ENCODE peak calls at places on chromosomes 13 and 19, in seven cellular contexts. One of them, this sample, is unnamed.

GRCh38 chr19:49165865-49166301 is 8.3 kb downstream of the TRPM4 start:
- DNase-seq in retinal pigment epithelial cell: no peak
- DNase-seq in lower lobe of right lung: no peak
- DNase-seq in cardiac fibroblast: no peak
- DNase-seq in fibroblast of lung: no peak
- DNase-seq in lung: no peak
- DNase-seq in uterus: no peak
- DNase-seq in this sample: no peak

GRCh38 chr19:16920816-16921529 is 32.2 kb downstream of the F2RL3 start:
- DNase-seq in fibroblast of lung: peak; percentile 90
- DNase-seq in retinal pigment epithelial cell: peak; percentile 47
- DNase-seq in cardiac fibroblast: peak; percentile 95
- DNase-seq in lower lobe of right lung: no peak
- DNase-seq in uterus: no peak
- DNase-seq in lung: no peak
- DNase-seq in this sample: no peak

GRCh38 chr19:48194041-48194871 is 23.8 kb downstream of the ZSWIM9 start:
- DNase-seq in uterus: no peak
- DNase-seq in retinal pigment epithelial cell: no peak
- DNase-seq in fibroblast of lung: no peak
- DNase-seq in cardiac fibroblast: peak; percentile 27
- DNase-seq in lower lobe of right lung: no peak
- DNase-seq in lung: no peak
- DNase-seq in this sample: no peak

GRCh38 chr19:46082728-46083050 is 41.8 kb downstream of the IGFL3 start:
- DNase-seq in fibroblast of lung: peak; percentile 85
- DNase-seq in lower lobe of right lung: no peak
- DNase-seq in cardiac fibroblast: peak; percentile 73
- DNase-seq in lung: no peak
- DNase-seq in retinal pigment epithelial cell: no peak
- DNase-seq in uterus: no peak
- DNase-seq in this sample: no peak

GRCh38 chr19:10420444-10421239 is at the start of gene PDE4A:
- DNase-seq in uterus: no peak
- DNase-seq in lower lobe of right lung: no peak
- DNase-seq in fibroblast of lung: peak; percentile 50
- DNase-seq in lung: no peak
- DNase-seq in retinal pigment epithelial cell: no peak
- DNase-seq in cardiac fibroblast: peak; percentile 45
- DNase-seq in this sample: peak; percentile 81

GRCh38 chr19:19032420-19033175 is 719 bp downstream of the SUGP2 start:
- DNase-seq in fibroblast of lung: peak; percentile 95
- DNase-seq in cardiac fibroblast: peak; percentile 95
- DNase-seq in lung: peak; percentile 95
- DNase-seq in lower lobe of right lung: peak; percentile 89
- DNase-seq in uterus: peak; percentile 78
- DNase-seq in retinal pigment epithelial cell: peak; percentile 78
- DNase-seq in this sample: peak; percentile 73

GRCh38 chr19:58182577-58182988 is 278 bp upstream of the ZNF274 start:
- DNase-seq in lung: no peak
- DNase-seq in lower lobe of right lung: no peak
- DNase-seq in uterus: no peak
- DNase-seq in cardiac fibroblast: no peak
- DNase-seq in retinal pigment epithelial cell: no peak
- DNase-seq in fibroblast of lung: no peak
- DNase-seq in this sample: no peak

GRCh38 chr19:11027381-11027780 is 61.9 kb upstream of the LDLR start:
- DNase-seq in uterus: no peak
- DNase-seq in retinal pigment epithelial cell: no peak
- DNase-seq in fibroblast of lung: no peak
- DNase-seq in lower lobe of right lung: no peak
- DNase-seq in cardiac fibroblast: no peak
- DNase-seq in lung: no peak
- DNase-seq in this sample: no peak

GRCh38 chr19:15107056-15108010 is at the start of gene SYDE1:
- DNase-seq in uterus: peak; percentile 59
- DNase-seq in lung: no peak
- DNase-seq in retinal pigment epithelial cell: no peak
- DNase-seq in fibroblast of lung: peak; percentile 68
- DNase-seq in lower lobe of right lung: no peak
- DNase-seq in cardiac fibroblast: peak; percentile 73
- DNase-seq in this sample: no peak

GRCh38 chr19:55116232-55117062 is 990 bp downstream of the PPP1R12C start:
- DNase-seq in retinal pigment epithelial cell: no peak
- DNase-seq in fibroblast of lung: peak; percentile 60
- DNase-seq in cardiac fibroblast: peak; percentile 67
- DNase-seq in uterus: peak; percentile 73
- DNase-seq in lower lobe of right lung: peak; percentile 76
- DNase-seq in lung: peak; percentile 62
- DNase-seq in this sample: peak; percentile 50

GRCh38 chr19:42132030-42132628 is at the start of gene POU2F2:
- DNase-seq in cardiac fibroblast: no peak
- DNase-seq in lower lobe of right lung: peak; percentile 60
- DNase-seq in fibroblast of lung: no peak
- DNase-seq in retinal pigment epithelial cell: no peak
- DNase-seq in lung: peak; percentile 30
- DNase-seq in uterus: no peak
- DNase-seq in this sample: peak; percentile 80

GRCh38 chr19:7469654-7470285 is 19.1 kb downstream of the PEX11G start:
- DNase-seq in retinal pigment epithelial cell: no peak
- DNase-seq in uterus: no peak
- DNase-seq in fibroblast of lung: no peak
- DNase-seq in cardiac fibroblast: no peak
- DNase-seq in lung: no peak
- DNase-seq in lower lobe of right lung: no peak
- DNase-seq in this sample: no peak

GRCh38 chr19:36418287-36419001 is at the start of gene ZFP82:
- DNase-seq in fibroblast of lung: peak; percentile 81
- DNase-seq in uterus: peak; percentile 65
- DNase-seq in retinal pigment epithelial cell: peak; percentile 42
- DNase-seq in cardiac fibroblast: peak; percentile 85
- DNase-seq in lung: peak; percentile 70
- DNase-seq in lower lobe of right lung: peak; percentile 83
- DNase-seq in this sample: peak; percentile 93

GRCh38 chr19:797528-798414 is 519 bp downstream of the PTBP1 start:
- DNase-seq in uterus: peak; percentile 86
- DNase-seq in fibroblast of lung: peak; percentile 85
- DNase-seq in retinal pigment epithelial cell: no peak
- DNase-seq in lung: peak; percentile 88
- DNase-seq in lower lobe of right lung: peak; percentile 93
- DNase-seq in cardiac fibroblast: peak; percentile 90
- DNase-seq in this sample: peak; percentile 93

GRCh38 chr19:51549533-51550324 is 18.3 kb upstream of the SIGLEC6 start:
- DNase-seq in uterus: no peak
- DNase-seq in cardiac fibroblast: no peak
- DNase-seq in lung: peak; percentile 10
- DNase-seq in lower lobe of right lung: no peak
- DNase-seq in retinal pigment epithelial cell: no peak
- DNase-seq in fibroblast of lung: no peak
- DNase-seq in this sample: no peak

GRCh38 chr13:43864921-43865320 is 14.6 kb downstream of the CCDC122 start:
- DNase-seq in retinal pigment epithelial cell: no peak
- DNase-seq in uterus: no peak
- DNase-seq in cardiac fibroblast: no peak
- DNase-seq in lung: no peak
- DNase-seq in fibroblast of lung: no peak
- DNase-seq in lower lobe of right lung: no peak
- DNase-seq in this sample: no peak

GRCh38 chr19:41871573-41872383 is 5.3 kb upstream of the CD79A start:
- DNase-seq in uterus: no peak
- DNase-seq in lung: no peak
- DNase-seq in fibroblast of lung: no peak
- DNase-seq in lower lobe of right lung: peak; percentile 62
- DNase-seq in retinal pigment epithelial cell: no peak
- DNase-seq in cardiac fibroblast: no peak
- DNase-seq in this sample: peak; percentile 81

GRCh38 chr13:107250626-107251025 is 682.7 kb upstream of the ARGLU1 start:
- DNase-seq in fibroblast of lung: peak; percentile 13
- DNase-seq in cardiac fibroblast: no peak
- DNase-seq in retinal pigment epithelial cell: no peak
- DNase-seq in lower lobe of right lung: no peak
- DNase-seq in lung: no peak
- DNase-seq in uterus: no peak
- DNase-seq in this sample: no peak

GRCh38 chr13:30004204-30004603 is 153.8 kb upstream of the UBL3 start:
- DNase-seq in cardiac fibroblast: peak; percentile 17
- DNase-seq in lower lobe of right lung: no peak
- DNase-seq in retinal pigment epithelial cell: no peak
- DNase-seq in lung: no peak
- DNase-seq in uterus: no peak
- DNase-seq in fibroblast of lung: no peak
- DNase-seq in this sample: no peak

DNA sequence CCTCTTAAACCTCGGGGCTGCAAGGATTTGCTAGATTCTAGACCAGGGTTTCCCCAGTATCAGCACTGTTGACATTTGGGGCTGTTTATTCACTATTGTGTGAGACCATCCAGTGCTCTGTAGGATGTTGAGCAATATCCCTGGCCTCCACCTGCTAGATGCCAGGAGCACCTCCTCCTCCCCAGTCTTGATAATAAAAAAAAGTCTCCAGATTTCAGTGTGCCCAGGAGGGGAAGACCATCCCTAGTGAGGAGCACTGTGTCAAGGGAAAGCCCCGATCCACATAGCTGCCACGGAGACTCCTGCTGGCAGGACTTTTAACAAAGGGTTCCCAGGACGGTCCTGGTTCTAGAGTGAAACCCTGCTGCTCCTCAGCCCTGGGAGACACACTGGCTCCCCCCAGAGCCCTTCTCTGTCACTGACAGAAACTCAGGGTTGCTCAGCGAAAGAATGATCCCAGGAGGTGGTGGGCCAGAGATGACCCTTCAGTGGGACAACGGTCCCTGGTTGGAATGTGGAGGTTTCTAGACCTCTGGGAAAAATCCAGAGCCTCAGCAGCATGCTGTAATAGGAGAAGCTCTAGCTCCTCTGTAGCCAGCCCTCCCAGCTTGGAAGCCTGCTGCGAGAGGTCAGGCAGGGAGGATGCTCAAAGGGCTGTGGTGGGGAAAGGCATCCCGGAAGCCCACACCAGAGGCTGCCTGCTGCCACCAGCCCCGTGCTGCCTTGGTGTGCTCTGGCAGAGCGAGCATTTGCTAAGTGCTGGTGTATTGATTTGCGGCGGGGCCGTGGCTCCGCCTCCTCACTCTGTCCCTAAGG is 20.3 kb downstream of the LYL1 start:
- DNase-seq in retinal pigment epithelial cell: no peak
- DNase-seq in uterus: peak; percentile 71
- DNase-seq in fibroblast of lung: peak; percentile 59
- DNase-seq in lower lobe of right lung: no peak
- DNase-seq in lung: no peak
- DNase-seq in cardiac fibroblast: peak; percentile 32
- DNase-seq in this sample: no peak
- TF ChIP-seq CTCF in retinal pigment epithelial cell: peak; percentile 57
- TF ChIP-seq CTCF in uterus: no peak
- TF ChIP-seq CTCF in fibroblast of lung: peak; percentile 41
- TF ChIP-seq CTCF in lower lobe of right lung: no peak
- TF ChIP-seq CTCF in lung: no peak
- TF ChIP-seq CTCF in cardiac fibroblast: peak; percentile 9
- TF ChIP-seq CTCF in this sample: peak; percentile 26

DNA sequence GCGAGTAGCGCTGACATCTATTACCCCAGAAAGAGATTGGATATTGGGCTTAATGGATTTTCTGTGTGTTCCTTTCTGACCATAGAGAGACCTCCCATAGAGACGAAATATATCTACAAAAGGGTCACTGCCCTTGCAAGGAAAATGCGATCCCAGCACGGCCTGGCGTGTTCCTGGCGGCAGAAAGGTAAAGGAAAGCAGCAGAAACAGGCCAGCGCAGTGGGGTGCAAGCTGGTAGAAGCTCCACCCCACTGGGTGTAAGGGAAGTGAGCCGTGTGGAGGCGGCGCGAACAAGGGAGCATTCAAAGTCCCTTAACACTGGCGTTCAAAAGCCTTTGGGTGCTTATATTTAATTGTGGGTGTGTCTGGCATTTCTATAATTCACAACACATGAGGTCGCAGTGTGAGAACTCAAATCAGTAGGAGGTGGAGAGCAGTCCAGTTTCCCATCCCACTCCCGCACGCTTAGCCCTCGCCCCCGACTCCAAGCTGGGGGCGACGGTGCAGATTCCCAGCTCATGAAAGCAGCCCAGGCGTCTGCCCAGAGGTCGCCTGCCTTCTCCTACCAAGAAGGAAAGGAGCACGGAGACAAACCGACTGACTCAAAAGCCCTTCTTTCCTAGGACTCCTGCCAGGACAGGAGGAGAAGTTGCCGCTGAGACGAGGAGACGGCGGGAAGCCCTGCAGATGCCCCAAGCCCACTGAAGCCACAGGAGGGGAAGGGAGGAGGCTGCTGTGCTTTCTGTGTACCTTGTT is 478.4 kb downstream of the FOXO1 start:
- DNase-seq in lower lobe of right lung: no peak
- DNase-seq in fibroblast of lung: peak; percentile 12
- DNase-seq in retinal pigment epithelial cell: peak; percentile 51
- DNase-seq in cardiac fibroblast: no peak
- DNase-seq in lung: no peak
- DNase-seq in uterus: peak; percentile 41
- DNase-seq in this sample: no peak
- H3K4me3 ChIP-seq in lower lobe of right lung: no peak overlapping the region
- H3K4me3 ChIP-seq in fibroblast of lung: no peak overlapping the region
- H3K4me3 ChIP-seq in retinal pigment epithelial cell: no peak overlapping the region
- H3K4me3 ChIP-seq in cardiac fibroblast: no peak overlapping the region
- H3K4me3 ChIP-seq in lung: no peak overlapping the region
- H3K4me3 ChIP-seq in uterus: no peak overlapping the region
- H3K4me3 ChIP-seq in this sample: no peak overlapping the region

DNA sequence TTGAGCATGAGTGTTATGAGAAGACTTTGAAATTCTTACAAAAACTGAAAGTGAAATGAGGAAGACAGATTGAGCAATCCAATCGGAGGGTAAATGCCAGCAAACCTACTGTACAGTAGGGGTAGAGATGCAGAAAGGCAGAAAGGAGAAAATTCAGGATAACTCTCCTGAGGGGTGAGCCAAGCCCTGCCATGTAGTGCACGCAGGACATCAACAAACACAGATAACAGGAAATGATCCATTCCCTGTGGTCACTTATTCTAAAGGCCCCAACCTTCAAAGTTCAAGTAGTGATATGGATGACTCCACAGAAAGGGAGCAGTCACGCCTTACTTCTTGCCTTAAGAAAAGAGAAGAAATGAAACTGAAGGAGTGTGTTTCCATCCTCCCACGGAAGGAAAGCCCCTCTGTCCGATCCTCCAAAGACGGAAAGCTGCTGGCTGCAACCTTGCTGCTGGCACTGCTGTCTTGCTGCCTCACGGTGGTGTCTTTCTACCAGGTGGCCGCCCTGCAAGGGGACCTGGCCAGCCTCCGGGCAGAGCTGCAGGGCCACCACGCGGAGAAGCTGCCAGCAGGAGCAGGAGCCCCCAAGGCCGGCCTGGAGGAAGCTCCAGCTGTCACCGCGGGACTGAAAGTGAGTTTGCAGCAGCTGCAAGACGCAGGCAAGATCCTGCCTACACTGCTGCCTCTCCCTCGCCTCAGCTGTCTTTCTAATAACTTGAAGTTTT is at the start of gene TNFSF13B:
- DNase-seq in retinal pigment epithelial cell: no peak
- DNase-seq in uterus: no peak
- DNase-seq in lower lobe of right lung: peak; percentile 69
- DNase-seq in cardiac fibroblast: peak; percentile 54
- DNase-seq in fibroblast of lung: peak; percentile 11
- DNase-seq in lung: no peak
- DNase-seq in this sample: peak; percentile 80
- TF ChIP-seq CTCF in retinal pigment epithelial cell: no peak
- TF ChIP-seq CTCF in uterus: no peak
- TF ChIP-seq CTCF in lower lobe of right lung: no peak
- TF ChIP-seq CTCF in cardiac fibroblast: peak; percentile 11
- TF ChIP-seq CTCF in fibroblast of lung: no peak
- TF ChIP-seq CTCF in lung: no peak
- TF ChIP-seq CTCF in this sample: peak; percentile 42

GRCh38 chr13:113763254-113763653 is 4.2 kb downstream of the TMEM255B start:
- DNase-seq in lower lobe of right lung: no peak
- DNase-seq in fibroblast of lung: no peak
- DNase-seq in cardiac fibroblast: no peak
- DNase-seq in lung: no peak
- DNase-seq in uterus: no peak
- DNase-seq in retinal pigment epithelial cell: no peak
- DNase-seq in this sample: no peak
- H3K4me3 ChIP-seq in lower lobe of right lung: no peak overlapping the region
- H3K4me3 ChIP-seq in fibroblast of lung: no peak overlapping the region
- H3K4me3 ChIP-seq in cardiac fibroblast: no peak overlapping the region
- H3K4me3 ChIP-seq in lung: no peak overlapping the region
- H3K4me3 ChIP-seq in uterus: no peak overlapping the region
- H3K4me3 ChIP-seq in retinal pigment epithelial cell: no peak overlapping the region
- H3K4me3 ChIP-seq in this sample: no peak overlapping the region